ENCODE peak calls at places on chromosomes 1 and 21, in eight cellular contexts. One of them, this sample, is unnamed.

GRCh38 chr1:67942269-67942668 is 108.2 kb downstream of the DIRAS3 start:
- DNase-seq in glutamatergic neuron: no peak
- DNase-seq in endothelial cell: no peak
- DNase-seq in keratinocyte: no peak
- DNase-seq in Calu3: no peak
- DNase-seq in neural crest cell: no peak
- DNase-seq in HL-60: no peak
- DNase-seq in mesothelial cell of epicardium: no peak
- DNase-seq in this sample: no peak

GRCh38 chr1:67688526-67689219 is 3.7 kb downstream of the GADD45A start:
- DNase-seq in glutamatergic neuron: no peak
- DNase-seq in endothelial cell: peak
- DNase-seq in keratinocyte: no peak
- DNase-seq in Calu3: no peak
- DNase-seq in neural crest cell: no peak
- DNase-seq in HL-60: no peak
- DNase-seq in mesothelial cell of epicardium: no peak
- DNase-seq in this sample: no peak

GRCh38 chr1:8342325-8342724 is 24.4 kb downstream of the SLC45A1 start:
- DNase-seq in glutamatergic neuron: no peak
- DNase-seq in endothelial cell: no peak
- DNase-seq in keratinocyte: no peak
- DNase-seq in Calu3: no peak
- DNase-seq in neural crest cell: no peak
- DNase-seq in HL-60: no peak
- DNase-seq in mesothelial cell of epicardium: no peak
- DNase-seq in this sample: no peak

GRCh38 chr1:171743014-171743870 is 1.4 kb upstream of the VAMP4 start:
- DNase-seq in glutamatergic neuron: no peak
- DNase-seq in endothelial cell: no peak
- DNase-seq in keratinocyte: no peak
- DNase-seq in Calu3: no peak
- DNase-seq in neural crest cell: no peak
- DNase-seq in HL-60: no peak
- DNase-seq in mesothelial cell of epicardium: no peak
- DNase-seq in this sample: no peak

GRCh38 chr1:236602171-236602570 is 2.1 kb downstream of the HEATR1 start:
- DNase-seq in glutamatergic neuron: no peak
- DNase-seq in endothelial cell: no peak
- DNase-seq in keratinocyte: no peak
- DNase-seq in Calu3: no peak
- DNase-seq in neural crest cell: no peak
- DNase-seq in HL-60: no peak
- DNase-seq in mesothelial cell of epicardium: no peak
- DNase-seq in this sample: no peak

GRCh38 chr1:175003521-175003920 is 3.8 kb downstream of the CACYBP start:
- DNase-seq in glutamatergic neuron: no peak
- DNase-seq in endothelial cell: no peak
- DNase-seq in keratinocyte: no peak
- DNase-seq in Calu3: no peak
- DNase-seq in neural crest cell: no peak
- DNase-seq in HL-60: no peak
- DNase-seq in mesothelial cell of epicardium: no peak
- DNase-seq in this sample: no peak

GRCh38 chr21:42535602-42536171 is 22.0 kb downstream of the SLC37A1 start:
- DNase-seq in glutamatergic neuron: no peak
- DNase-seq in endothelial cell: no peak
- DNase-seq in keratinocyte: no peak
- DNase-seq in Calu3: no peak
- DNase-seq in neural crest cell: no peak
- DNase-seq in HL-60: no peak
- DNase-seq in mesothelial cell of epicardium: no peak
- DNase-seq in this sample: peak

GRCh38 chr1:190679032-190679431 is 201.4 kb upstream of the BRINP3 start:
- DNase-seq in glutamatergic neuron: no peak
- DNase-seq in endothelial cell: no peak
- DNase-seq in keratinocyte: no peak
- DNase-seq in Calu3: peak
- DNase-seq in neural crest cell: no peak
- DNase-seq in HL-60: no peak
- DNase-seq in mesothelial cell of epicardium: no peak
- DNase-seq in this sample: no peak

GRCh38 chr1:235473808-235474207 is 30.4 kb downstream of the B3GALNT2 start:
- DNase-seq in glutamatergic neuron: no peak
- DNase-seq in endothelial cell: no peak
- DNase-seq in keratinocyte: no peak
- DNase-seq in Calu3: no peak
- DNase-seq in neural crest cell: no peak
- DNase-seq in HL-60: no peak
- DNase-seq in mesothelial cell of epicardium: no peak
- DNase-seq in this sample: no peak

GRCh38 chr21:46128106-46128982 is 27.0 kb downstream of the FTCD start:
- DNase-seq in glutamatergic neuron: peak
- DNase-seq in endothelial cell: no peak
- DNase-seq in keratinocyte: no peak
- DNase-seq in Calu3: no peak
- DNase-seq in neural crest cell: no peak
- DNase-seq in HL-60: no peak
- DNase-seq in mesothelial cell of epicardium: no peak
- DNase-seq in this sample: no peak

GRCh38 chr1:209554761-209555611 is 28.5 kb upstream of the CAMK1G start:
- DNase-seq in glutamatergic neuron: no peak
- DNase-seq in endothelial cell: no peak
- DNase-seq in keratinocyte: no peak
- DNase-seq in Calu3: no peak
- DNase-seq in neural crest cell: no peak
- DNase-seq in HL-60: no peak
- DNase-seq in mesothelial cell of epicardium: no peak
- DNase-seq in this sample: no peak

GRCh38 chr1:171590022-171590421 is 32.0 kb upstream of the MYOCOS start:
- DNase-seq in glutamatergic neuron: no peak
- DNase-seq in endothelial cell: no peak
- DNase-seq in keratinocyte: no peak
- DNase-seq in Calu3: no peak
- DNase-seq in neural crest cell: no peak
- DNase-seq in HL-60: no peak
- DNase-seq in mesothelial cell of epicardium: no peak
- DNase-seq in this sample: no peak

GRCh38 chr1:215647738-215648137 is 80.6 kb downstream of the KCTD3 start:
- DNase-seq in glutamatergic neuron: no peak
- DNase-seq in endothelial cell: no peak
- DNase-seq in keratinocyte: no peak
- DNase-seq in Calu3: no peak
- DNase-seq in neural crest cell: no peak
- DNase-seq in HL-60: no peak
- DNase-seq in mesothelial cell of epicardium: no peak
- DNase-seq in this sample: no peak

GRCh38 chr1:181608386-181608785 is 125.1 kb downstream of the CACNA1E start:
- DNase-seq in glutamatergic neuron: no peak
- DNase-seq in endothelial cell: no peak
- DNase-seq in keratinocyte: no peak
- DNase-seq in Calu3: no peak
- DNase-seq in neural crest cell: no peak
- DNase-seq in HL-60: no peak
- DNase-seq in mesothelial cell of epicardium: no peak
- DNase-seq in this sample: no peak

GRCh38 chr1:27161594-27161993 is 6.7 kb upstream of the SLC9A1 start:
- DNase-seq in glutamatergic neuron: no peak
- DNase-seq in endothelial cell: no peak
- DNase-seq in keratinocyte: no peak
- DNase-seq in Calu3: no peak
- DNase-seq in neural crest cell: no peak
- DNase-seq in HL-60: peak
- DNase-seq in mesothelial cell of epicardium: no peak
- DNase-seq in this sample: peak

GRCh38 chr1:205046870-205047269 is 3.9 kb downstream of the CNTN2 start:
- DNase-seq in glutamatergic neuron: no peak
- DNase-seq in endothelial cell: no peak
- DNase-seq in keratinocyte: no peak
- DNase-seq in Calu3: no peak
- DNase-seq in neural crest cell: peak
- DNase-seq in HL-60: no peak
- DNase-seq in mesothelial cell of epicardium: no peak
- DNase-seq in this sample: no peak

GRCh38 chr1:170533331-170533730 is 1.4 kb downstream of the GORAB start:
- DNase-seq in glutamatergic neuron: no peak
- DNase-seq in endothelial cell: no peak
- DNase-seq in keratinocyte: no peak
- DNase-seq in Calu3: no peak
- DNase-seq in neural crest cell: no peak
- DNase-seq in HL-60: peak
- DNase-seq in mesothelial cell of epicardium: no peak
- DNase-seq in this sample: no peak

GRCh38 chr1:24990796-24991195 is 60.7 kb upstream of the RUNX3 start:
- DNase-seq in glutamatergic neuron: peak
- DNase-seq in endothelial cell: no peak
- DNase-seq in keratinocyte: no peak
- DNase-seq in Calu3: no peak
- DNase-seq in neural crest cell: no peak
- DNase-seq in HL-60: no peak
- DNase-seq in mesothelial cell of epicardium: no peak
- DNase-seq in this sample: no peak

GRCh38 chr1:57671750-57672149 is 247.9 kb upstream of the DAB1 start:
- DNase-seq in glutamatergic neuron: no peak
- DNase-seq in endothelial cell: no peak
- DNase-seq in keratinocyte: no peak
- DNase-seq in Calu3: no peak
- DNase-seq in neural crest cell: no peak
- DNase-seq in HL-60: no peak
- DNase-seq in mesothelial cell of epicardium: no peak
- DNase-seq in this sample: no peak

GRCh38 chr1:193338194-193338593 is 151.8 kb upstream of the B3GALT2 start:
- DNase-seq in glutamatergic neuron: no peak
- DNase-seq in endothelial cell: no peak
- DNase-seq in keratinocyte: no peak
- DNase-seq in Calu3: no peak
- DNase-seq in neural crest cell: no peak
- DNase-seq in HL-60: no peak
- DNase-seq in mesothelial cell of epicardium: no peak
- DNase-seq in this sample: peak
- TF ChIP-seq CTCF in glutamatergic neuron: no peak
- TF ChIP-seq CTCF in endothelial cell: no peak
- TF ChIP-seq CTCF in keratinocyte: no peak
- TF ChIP-seq CTCF in Calu3: peak
- TF ChIP-seq CTCF in neural crest cell: no peak
- TF ChIP-seq CTCF in HL-60: no peak
- TF ChIP-seq CTCF in mesothelial cell of epicardium: no peak
- TF ChIP-seq CTCF in this sample: no peak

GRCh38 chr21:29671728-29672127 is 268.1 kb downstream of the GRIK1 start:
- DNase-seq in glutamatergic neuron: no peak
- DNase-seq in endothelial cell: no peak
- DNase-seq in keratinocyte: no peak
- DNase-seq in Calu3: no peak
- DNase-seq in neural crest cell: no peak
- DNase-seq in HL-60: no peak
- DNase-seq in mesothelial cell of epicardium: no peak
- DNase-seq in this sample: no peak
- TF ChIP-seq CTCF in glutamatergic neuron: no peak
- TF ChIP-seq CTCF in endothelial cell: peak
- TF ChIP-seq CTCF in keratinocyte: no peak
- TF ChIP-seq CTCF in Calu3: no peak
- TF ChIP-seq CTCF in neural crest cell: no peak
- TF ChIP-seq CTCF in HL-60: no peak
- TF ChIP-seq CTCF in mesothelial cell of epicardium: no peak
- TF ChIP-seq CTCF in this sample: no peak

GRCh38 chr1:15974855-15975254 is 1.0 kb downstream of the ZBTB17 start:
- DNase-seq in glutamatergic neuron: no peak
- DNase-seq in endothelial cell: no peak
- DNase-seq in keratinocyte: no peak
- DNase-seq in Calu3: no peak
- DNase-seq in neural crest cell: no peak
- DNase-seq in HL-60: no peak
- DNase-seq in mesothelial cell of epicardium: no peak
- DNase-seq in this sample: peak

GRCh38 chr1:15975805-15976680 is at the start of gene ZBTB17:
- DNase-seq in glutamatergic neuron: peak
- DNase-seq in endothelial cell: peak
- DNase-seq in keratinocyte: peak
- DNase-seq in Calu3: peak
- DNase-seq in neural crest cell: peak
- DNase-seq in HL-60: peak
- DNase-seq in mesothelial cell of epicardium: peak
- DNase-seq in this sample: peak

GRCh38 chr1:15973772-15974171 is 2.1 kb downstream of the ZBTB17 start:
- DNase-seq in glutamatergic neuron: no peak
- DNase-seq in endothelial cell: no peak
- DNase-seq in keratinocyte: no peak
- DNase-seq in Calu3: no peak
- DNase-seq in neural crest cell: no peak
- DNase-seq in HL-60: no peak
- DNase-seq in mesothelial cell of epicardium: no peak
- DNase-seq in this sample: no peak

GRCh38 chr1:15972409-15972808 is 3.5 kb downstream of the ZBTB17 start:
- DNase-seq in glutamatergic neuron: no peak
- DNase-seq in endothelial cell: no peak
- DNase-seq in keratinocyte: no peak
- DNase-seq in Calu3: no peak
- DNase-seq in neural crest cell: no peak
- DNase-seq in HL-60: no peak
- DNase-seq in mesothelial cell of epicardium: no peak
- DNase-seq in this sample: no peak

DNA sequence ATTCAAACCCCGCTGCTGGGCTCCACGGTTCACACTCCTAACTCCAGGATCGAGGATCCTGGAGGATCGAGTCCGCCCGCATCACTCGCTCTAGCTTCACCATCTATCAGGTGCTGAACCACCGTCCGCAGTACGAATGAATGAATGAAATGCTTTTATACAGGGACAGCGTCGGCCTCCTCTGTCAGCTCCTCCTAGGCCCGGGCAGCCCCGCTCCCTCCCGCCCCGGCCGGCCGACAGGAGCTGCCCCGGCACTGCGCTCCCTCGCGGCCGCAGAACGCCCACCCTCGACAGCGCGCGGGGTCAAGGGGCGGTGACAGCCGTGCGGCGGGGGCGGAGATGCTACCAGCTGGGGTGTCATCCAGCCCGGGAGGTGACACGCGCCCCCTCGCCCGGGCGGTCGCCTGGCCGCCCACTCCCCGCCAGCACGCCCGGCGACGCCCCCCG is 520 bp downstream of the ZBTB17 start:
- DNase-seq in glutamatergic neuron: peak
- DNase-seq in endothelial cell: peak
- DNase-seq in keratinocyte: no peak
- DNase-seq in Calu3: peak
- DNase-seq in neural crest cell: peak
- DNase-seq in HL-60: peak
- DNase-seq in mesothelial cell of epicardium: no peak
- DNase-seq in this sample: peak
- TF ChIP-seq CTCF in glutamatergic neuron: peak
- TF ChIP-seq CTCF in endothelial cell: no peak
- TF ChIP-seq CTCF in keratinocyte: no peak
- TF ChIP-seq CTCF in Calu3: no peak
- TF ChIP-seq CTCF in neural crest cell: peak
- TF ChIP-seq CTCF in HL-60: no peak
- TF ChIP-seq CTCF in mesothelial cell of epicardium: no peak
- TF ChIP-seq CTCF in this sample: peak

DNA sequence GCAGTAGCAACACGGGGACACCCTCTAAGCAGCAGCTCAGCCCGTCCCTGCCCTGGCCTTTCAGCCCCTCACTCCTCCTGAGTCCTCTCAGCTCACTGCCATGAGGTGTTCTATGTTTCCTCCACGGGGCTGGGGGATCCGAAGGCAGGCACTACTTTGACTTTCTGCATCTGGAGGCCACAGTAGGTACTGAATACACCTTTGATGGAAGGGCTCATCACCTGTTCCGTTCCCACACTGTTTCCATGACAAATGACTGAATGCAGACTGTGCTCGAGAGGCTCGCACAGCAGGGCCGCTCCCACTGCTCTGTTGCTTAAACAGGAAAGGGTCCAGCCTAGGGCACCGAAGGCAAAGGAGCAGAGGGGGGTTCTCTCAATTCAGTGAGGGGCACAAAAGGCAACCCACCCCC is 77.6 kb upstream of the DNAH14 start:
- DNase-seq in glutamatergic neuron: no peak
- DNase-seq in endothelial cell: no peak
- DNase-seq in keratinocyte: no peak
- DNase-seq in Calu3: no peak
- DNase-seq in neural crest cell: no peak
- DNase-seq in HL-60: no peak
- DNase-seq in mesothelial cell of epicardium: no peak
- DNase-seq in this sample: peak
- TF ChIP-seq CTCF in glutamatergic neuron: peak
- TF ChIP-seq CTCF in endothelial cell: peak
- TF ChIP-seq CTCF in keratinocyte: peak
- TF ChIP-seq CTCF in Calu3: no peak
- TF ChIP-seq CTCF in neural crest cell: peak
- TF ChIP-seq CTCF in HL-60: no peak
- TF ChIP-seq CTCF in mesothelial cell of epicardium: no peak
- TF ChIP-seq CTCF in this sample: no peak

This sample was measured in GM13976.